ENCODE peak calls at places on chromosomes 6 and 20, in four cellular contexts. E, T, V and A are unnamed samples.

GRCh38 chr6:1388927-1389790 is at the start of gene FOXF2:
- DNase-seq in E (peak), T (peak), V (peak), A (no peak)

GRCh38 chr6:110020888-110021287 is 42.8 kb downstream of the GPR6 start:
- DNase-seq in E (no peak), T (no peak), V (no peak), A (no peak)

GRCh38 chr20:45052698-45053440 is 48.1 kb downstream of the KCNS1 start:
- DNase-seq in E (no peak), T (no peak), V (no peak), A (peak)

GRCh38 chr6:87756858-87757257 is 54.8 kb upstream of the AKIRIN2 start:
- DNase-seq in E (peak), T (no peak), V (no peak), A (peak)

GRCh38 chr20:43914286-43914685 is 366 bp upstream of the TOX2 start:
- DNase-seq in E (no peak), T (no peak), V (no peak), A (no peak)

GRCh38 chr6:89782222-89782621 is 37.4 kb downstream of the MDN1 start:
- DNase-seq in E (no peak), T (no peak), V (no peak), A (no peak)

GRCh38 chr20:23245553-23246128 is 105.0 kb upstream of the NXT1 start:
- DNase-seq in E (peak), T (peak), V (no peak), A (peak)

GRCh38 chr6:143743256-143744166 is 65.7 kb downstream of the PHACTR2 start:
- DNase-seq in E (peak), T (no peak), V (no peak), A (peak)

GRCh38 chr6:40996591-40997247 is 42.3 kb downstream of the UNC5CL start:
- DNase-seq in E (peak), T (peak), V (peak), A (peak)

GRCh38 chr6:26421259-26422144 is 18.8 kb upstream of the BTN3A3 start:
- DNase-seq in E (peak), T (peak), V (peak), A (peak)

GRCh38 chr6:52352239-52353008 is 9.5 kb upstream of the PAQR8 start:
- DNase-seq in E (peak), T (no peak), V (no peak), A (peak)

GRCh38 chr20:33880396-33880795 is 69.2 kb downstream of the CHMP4B start:
- DNase-seq in E (no peak), T (no peak), V (no peak), A (no peak)

GRCh38 chr6:152295346-152295745 is 341.8 kb downstream of the SYNE1 start:
- DNase-seq in E (no peak), T (no peak), V (no peak), A (peak)

GRCh38 chr20:36493801-36494114 is 47.6 kb upstream of the MYL9 start:
- DNase-seq in E (no peak), T (no peak), V (no peak), A (no peak)

DNA sequence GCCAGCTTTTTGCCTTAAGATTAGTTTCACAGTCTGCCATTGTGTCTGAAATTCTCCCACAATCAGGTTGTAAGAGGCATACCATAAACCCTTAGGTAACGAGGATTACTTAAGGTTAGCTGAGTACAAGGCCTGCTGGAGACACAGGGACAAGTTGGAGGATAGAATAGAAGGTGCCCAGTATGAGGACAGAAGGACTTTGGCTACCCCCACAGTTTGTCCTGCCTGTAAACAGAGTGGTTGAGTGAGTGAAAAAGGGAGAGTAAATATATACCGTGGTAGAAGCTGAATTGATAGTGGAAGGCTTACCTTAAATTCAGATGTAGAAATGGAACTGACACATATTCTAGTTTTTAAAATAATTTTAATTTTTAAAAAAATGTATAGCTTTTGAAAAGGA is 19.3 kb downstream of the RPRD1B start:
- DNase-seq in E (peak), T (no peak), V (no peak), A (no peak)
- H3K4ac ChIP-seq in E (no peak), T (no peak), V (no peak), A (no peak)

DNA sequence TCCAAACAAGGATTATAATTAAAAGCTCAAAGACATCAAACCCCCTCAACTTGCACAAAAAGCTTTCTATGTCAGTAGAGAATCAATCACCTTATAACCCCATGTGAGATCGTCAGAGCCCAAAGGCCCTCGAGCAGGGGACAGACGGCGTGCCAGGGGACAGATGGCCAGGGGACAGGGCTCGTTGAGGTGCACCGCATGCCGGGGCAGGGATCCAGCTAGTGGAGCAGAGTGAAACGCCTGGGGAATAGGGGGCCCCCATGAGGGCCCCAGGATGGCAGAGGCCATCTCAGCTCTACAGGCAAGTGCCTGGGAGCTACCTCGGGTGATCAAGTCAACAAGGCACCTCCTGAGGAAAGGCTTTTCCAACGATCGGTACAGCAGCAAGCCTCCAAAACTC is 28.6 kb downstream of the DIDO1 start:
- DNase-seq in E (no peak), T (no peak), V (no peak), A (no peak)
- H3K4ac ChIP-seq in E (no peak), T (no peak), V (no peak), A (no peak)

GRCh38 chr6:105319331-105319730 is 83.6 kb downstream of the PREP start:
- DNase-seq in E (no peak), T (no peak), V (no peak), A (no peak)

GRCh38 chr6:105320766-105321165 is 82.1 kb downstream of the PREP start:
- DNase-seq in E (no peak), T (no peak), V (no peak), A (no peak)

GRCh38 chr6:105322499-105323231 is 80.2 kb downstream of the PREP start:
- DNase-seq in E (no peak), T (no peak), V (no peak), A (no peak)

GRCh38 chr6:105321207-105321606 is 81.7 kb downstream of the PREP start:
- DNase-seq in E (no peak), T (no peak), V (no peak), A (no peak)

DNA sequence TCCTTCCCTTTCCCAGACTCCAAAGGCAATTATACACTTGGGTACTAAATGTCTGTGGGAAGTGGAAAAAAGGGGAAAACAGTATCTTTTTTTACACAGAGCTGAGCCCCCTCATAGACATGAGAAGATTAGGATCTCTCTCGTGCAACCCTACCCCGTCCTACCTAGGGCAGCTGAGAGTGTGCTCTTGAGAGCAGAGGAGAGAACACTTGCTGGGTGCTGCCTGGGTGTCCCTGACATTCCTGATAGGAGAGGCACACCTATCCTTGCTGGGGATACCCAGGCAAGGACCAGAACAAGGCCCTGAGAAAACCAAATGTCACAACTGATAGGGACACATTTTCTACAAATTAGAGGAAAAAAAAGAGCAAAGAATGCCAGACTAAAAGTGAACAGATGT is 81.2 kb downstream of the PREP start:
- DNase-seq in E (no peak), T (no peak), V (no peak), A (no peak)
- H3K4ac ChIP-seq in E (no peak), T (no peak), V (no peak), A (no peak)

GRCh38 chr6:157552171-157552747 is 171.3 kb downstream of the ZDHHC14 start:
- DNase-seq in E (peak), T (peak), V (peak), A (no peak)
- H3K4ac ChIP-seq in E (no peak), T (no peak), V (no peak), A (no peak)

GRCh38 chr20:62370115-62370806 is 3.1 kb upstream of the LAMA5 start:
- DNase-seq in E (no peak), T (no peak), V (no peak), A (peak)
- H3K4ac ChIP-seq in E (no peak), T (no peak), V (peak), A (peak)